ENCODE peak calls at places on chromosomes 7 and 10, in five cellular contexts. One of them, this sample, is unnamed.

GRCh38 chr10:32041290-32042028 is 14.8 kb downstream of the KIF5B start:
- DNase-seq in SK-N-SH: no peak
- DNase-seq in adrenal gland: no peak
- DNase-seq in endothelial cell: no peak
- DNase-seq in MM.1S: no peak
- DNase-seq in this sample: no peak

GRCh38 chr7:18320971-18321567 is 174.5 kb upstream of the HDAC9 start:
- DNase-seq in SK-N-SH: peak
- DNase-seq in adrenal gland: no peak
- DNase-seq in endothelial cell: peak
- DNase-seq in MM.1S: peak
- DNase-seq in this sample: peak

GRCh38 chr7:135341049-135341448 is 107.4 kb downstream of the STRA8 start:
- DNase-seq in SK-N-SH: no peak
- DNase-seq in adrenal gland: no peak
- DNase-seq in endothelial cell: no peak
- DNase-seq in MM.1S: no peak
- DNase-seq in this sample: no peak

GRCh38 chr7:818031-818699 is 14.1 kb upstream of the SUN1 start:
- DNase-seq in SK-N-SH: no peak
- DNase-seq in adrenal gland: no peak
- DNase-seq in endothelial cell: no peak
- DNase-seq in MM.1S: peak
- DNase-seq in this sample: peak

GRCh38 chr10:33252794-33253203 is 81.7 kb downstream of the NRP1 start:
- DNase-seq in SK-N-SH: no peak
- DNase-seq in adrenal gland: no peak
- DNase-seq in endothelial cell: no peak
- DNase-seq in MM.1S: no peak
- DNase-seq in this sample: no peak

GRCh38 chr7:108211382-108212201 is 81.4 kb upstream of the LAMB4 start:
- DNase-seq in SK-N-SH: no peak
- DNase-seq in adrenal gland: peak
- DNase-seq in endothelial cell: no peak
- DNase-seq in MM.1S: peak
- DNase-seq in this sample: no peak

GRCh38 chr7:45267262-45267661 is 109.7 kb downstream of the RAMP3 start:
- DNase-seq in SK-N-SH: no peak
- DNase-seq in adrenal gland: no peak
- DNase-seq in endothelial cell: no peak
- DNase-seq in MM.1S: no peak
- DNase-seq in this sample: no peak

GRCh38 chr7:139725077-139725476 is 52.7 kb downstream of the HIPK2 start:
- DNase-seq in SK-N-SH: no peak
- DNase-seq in adrenal gland: no peak
- DNase-seq in endothelial cell: no peak
- DNase-seq in MM.1S: no peak
- DNase-seq in this sample: no peak

GRCh38 chr10:100482834-100483185 is 20.0 kb downstream of the WNT8B start:
- DNase-seq in SK-N-SH: no peak
- DNase-seq in adrenal gland: no peak
- DNase-seq in endothelial cell: no peak
- DNase-seq in MM.1S: no peak
- DNase-seq in this sample: no peak

GRCh38 chr7:128940494-128941322 is 3.0 kb downstream of the IRF5 start:
- DNase-seq in SK-N-SH: peak
- DNase-seq in adrenal gland: peak
- DNase-seq in endothelial cell: no peak
- DNase-seq in MM.1S: peak
- DNase-seq in this sample: peak

GRCh38 chr10:48456361-48456804 is 148.5 kb downstream of the ARHGAP22 start:
- DNase-seq in SK-N-SH: peak
- DNase-seq in adrenal gland: peak
- DNase-seq in endothelial cell: no peak
- DNase-seq in MM.1S: no peak
- DNase-seq in this sample: no peak

GRCh38 chr10:30625110-30625509 is 4.4 kb downstream of the LYZL2 start:
- DNase-seq in SK-N-SH: no peak
- DNase-seq in adrenal gland: no peak
- DNase-seq in endothelial cell: no peak
- DNase-seq in MM.1S: no peak
- DNase-seq in this sample: no peak

GRCh38 chr10:75018233-75018632 is 93.2 kb upstream of the SAMD8 start:
- DNase-seq in SK-N-SH: no peak
- DNase-seq in adrenal gland: no peak
- DNase-seq in endothelial cell: no peak
- DNase-seq in MM.1S: no peak
- DNase-seq in this sample: no peak

GRCh38 chr10:14884082-14884481 is 5.4 kb downstream of the SUV39H2 start:
- DNase-seq in SK-N-SH: no peak
- DNase-seq in adrenal gland: no peak
- DNase-seq in endothelial cell: no peak
- DNase-seq in MM.1S: no peak
- DNase-seq in this sample: no peak

GRCh38 chr7:118870187-118870586 is 645.7 kb downstream of the ANKRD7 start:
- DNase-seq in SK-N-SH: no peak
- DNase-seq in adrenal gland: no peak
- DNase-seq in endothelial cell: peak
- DNase-seq in MM.1S: peak
- DNase-seq in this sample: no peak
- TF ChIP-seq CTCF in SK-N-SH: peak
- TF ChIP-seq CTCF in adrenal gland: no peak
- TF ChIP-seq CTCF in endothelial cell: peak
- TF ChIP-seq CTCF in MM.1S: peak
- TF ChIP-seq CTCF in this sample: peak

DNA sequence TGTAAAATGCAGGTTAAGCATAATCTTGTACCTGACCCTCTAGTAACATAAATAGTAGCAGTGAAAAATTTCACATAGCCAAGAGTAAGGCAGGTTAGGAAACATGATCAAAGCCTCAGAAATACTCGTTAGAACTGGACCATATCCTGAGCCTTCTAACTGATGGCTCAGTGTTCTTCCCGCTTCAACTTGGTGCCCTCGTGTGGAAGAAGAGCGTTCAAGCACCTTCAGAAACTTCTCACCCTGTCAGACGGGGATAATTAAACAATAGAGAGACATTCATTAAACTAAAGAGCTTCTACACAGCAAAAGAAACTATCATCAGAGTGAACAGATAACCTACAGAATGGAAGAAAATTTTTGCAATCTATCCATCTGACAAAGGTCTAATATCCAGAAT is 124.5 kb downstream of the MYOF start:
- DNase-seq in SK-N-SH: peak
- DNase-seq in adrenal gland: peak
- DNase-seq in endothelial cell: peak
- DNase-seq in MM.1S: peak
- DNase-seq in this sample: no peak
- TF ChIP-seq CTCF in SK-N-SH: peak
- TF ChIP-seq CTCF in adrenal gland: no peak
- TF ChIP-seq CTCF in endothelial cell: peak
- TF ChIP-seq CTCF in MM.1S: peak
- TF ChIP-seq CTCF in this sample: peak

GRCh38 chr10:103089493-103089892 is 103.6 kb downstream of the NT5C2 start:
- DNase-seq in SK-N-SH: no peak
- DNase-seq in adrenal gland: no peak
- DNase-seq in endothelial cell: no peak
- DNase-seq in MM.1S: no peak
- DNase-seq in this sample: no peak

GRCh38 chr10:103086261-103086660 is 106.8 kb downstream of the NT5C2 start:
- DNase-seq in SK-N-SH: no peak
- DNase-seq in adrenal gland: no peak
- DNase-seq in endothelial cell: no peak
- DNase-seq in MM.1S: no peak
- DNase-seq in this sample: no peak

GRCh38 chr10:103083977-103084320 is 109.1 kb downstream of the NT5C2 start:
- DNase-seq in SK-N-SH: no peak
- DNase-seq in adrenal gland: no peak
- DNase-seq in endothelial cell: no peak
- DNase-seq in MM.1S: no peak
- DNase-seq in this sample: no peak

GRCh38 chr10:103083266-103083976 is 109.7 kb downstream of the NT5C2 start:
- DNase-seq in SK-N-SH: no peak
- DNase-seq in adrenal gland: no peak
- DNase-seq in endothelial cell: no peak
- DNase-seq in MM.1S: no peak
- DNase-seq in this sample: no peak

DNA sequence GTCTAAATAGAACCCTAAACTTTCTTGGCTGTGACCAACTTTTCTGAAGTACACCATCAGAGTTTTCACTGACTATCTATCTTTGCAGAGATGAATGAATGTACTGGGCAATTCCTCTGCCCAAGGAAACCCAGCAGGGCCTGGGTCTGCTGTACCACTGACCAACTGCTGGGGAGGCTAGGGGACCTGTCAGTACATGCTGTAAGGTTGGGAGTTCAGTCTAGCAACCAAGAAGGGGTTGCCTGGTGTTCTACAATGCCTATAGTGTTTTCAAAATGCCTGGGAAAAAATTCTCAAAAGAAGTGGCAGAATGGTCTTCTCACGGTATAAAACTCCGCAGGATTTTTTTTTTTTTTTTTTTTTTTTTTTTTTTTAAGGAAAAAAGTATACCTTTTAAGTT is 106.3 kb downstream of the NT5C2 start:
- DNase-seq in SK-N-SH: no peak
- DNase-seq in adrenal gland: no peak
- DNase-seq in endothelial cell: no peak
- DNase-seq in MM.1S: no peak
- DNase-seq in this sample: no peak
- TF ChIP-seq CTCF in SK-N-SH: no peak
- TF ChIP-seq CTCF in adrenal gland: no peak
- TF ChIP-seq CTCF in endothelial cell: no peak
- TF ChIP-seq CTCF in MM.1S: no peak
- TF ChIP-seq CTCF in this sample: peak

GRCh38 chr10:78306358-78306757 is 272.7 kb downstream of the RPS24 start:
- DNase-seq in SK-N-SH: no peak
- DNase-seq in adrenal gland: no peak
- DNase-seq in endothelial cell: no peak
- DNase-seq in MM.1S: no peak
- DNase-seq in this sample: no peak

GRCh38 chr10:78307576-78307975 is 273.9 kb downstream of the RPS24 start:
- DNase-seq in SK-N-SH: no peak
- DNase-seq in adrenal gland: no peak
- DNase-seq in endothelial cell: no peak
- DNase-seq in MM.1S: no peak
- DNase-seq in this sample: no peak

GRCh38 chr10:78304091-78305045 is 270.7 kb downstream of the RPS24 start:
- DNase-seq in SK-N-SH: no peak
- DNase-seq in adrenal gland: no peak
- DNase-seq in endothelial cell: no peak
- DNase-seq in MM.1S: no peak
- DNase-seq in this sample: no peak

GRCh38 chr10:78302989-78303854 is 269.6 kb downstream of the RPS24 start:
- DNase-seq in SK-N-SH: peak
- DNase-seq in adrenal gland: peak
- DNase-seq in endothelial cell: peak
- DNase-seq in MM.1S: peak
- DNase-seq in this sample: peak

DNA sequence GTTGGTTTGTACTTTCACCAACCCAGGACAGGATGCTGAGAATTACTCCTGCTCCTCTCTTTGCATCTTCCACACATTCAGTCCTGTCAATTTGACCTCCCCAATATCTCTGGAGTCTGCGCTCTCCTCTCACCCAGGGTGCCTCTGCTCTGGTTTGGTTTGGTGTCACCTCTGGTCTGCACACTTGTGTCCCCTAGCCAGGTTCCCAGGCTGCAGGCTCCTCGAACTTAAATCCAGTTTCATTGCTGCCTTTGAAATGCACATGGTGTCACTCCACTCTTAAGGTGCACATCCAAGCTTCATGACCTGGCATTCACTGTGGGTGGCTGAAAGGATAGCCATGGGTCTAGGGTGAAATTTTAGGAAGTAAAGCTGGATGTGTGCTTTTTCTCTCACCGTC is 271.6 kb downstream of the RPS24 start:
- DNase-seq in SK-N-SH: no peak
- DNase-seq in adrenal gland: no peak
- DNase-seq in endothelial cell: no peak
- DNase-seq in MM.1S: no peak
- DNase-seq in this sample: no peak
- TF ChIP-seq CTCF in SK-N-SH: no peak
- TF ChIP-seq CTCF in adrenal gland: no peak
- TF ChIP-seq CTCF in endothelial cell: no peak
- TF ChIP-seq CTCF in MM.1S: no peak
- TF ChIP-seq CTCF in this sample: no peak

DNA sequence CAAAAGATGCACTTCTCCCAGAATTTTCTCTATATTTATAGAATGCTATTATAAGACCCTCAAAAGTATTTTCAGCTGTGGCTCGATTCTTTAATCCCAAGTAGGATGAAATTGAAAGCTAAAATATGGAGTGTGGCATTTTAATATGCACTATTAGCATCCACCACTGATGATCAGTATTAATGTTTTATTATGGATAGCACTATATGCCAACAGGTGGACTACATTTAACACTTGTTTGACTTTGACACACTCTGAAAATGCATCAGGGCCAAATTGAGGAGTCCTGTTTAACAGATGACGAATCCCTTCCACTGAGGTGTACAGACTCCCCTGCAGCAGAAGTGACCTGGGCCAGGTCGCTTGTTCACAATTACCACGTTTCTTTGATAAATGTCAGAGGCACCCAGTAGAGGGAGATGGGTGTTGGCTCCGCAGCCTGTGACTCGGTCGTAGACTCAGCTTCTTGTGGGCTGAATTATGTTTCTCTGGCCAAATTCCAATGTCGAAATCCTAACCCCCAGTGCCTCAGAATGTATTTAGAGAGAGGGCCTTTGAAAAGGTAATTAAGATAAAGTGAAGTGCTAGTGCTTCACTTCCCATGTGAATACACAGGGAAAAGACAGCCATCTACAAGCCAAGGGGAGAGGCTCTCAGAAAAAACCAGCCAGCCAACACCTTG is 48.1 kb downstream of the WIPF3 start:
- DNase-seq in SK-N-SH: no peak
- DNase-seq in adrenal gland: no peak
- DNase-seq in endothelial cell: no peak
- DNase-seq in MM.1S: no peak
- DNase-seq in this sample: no peak
- TF ChIP-seq CTCF in SK-N-SH: no peak
- TF ChIP-seq CTCF in adrenal gland: no peak
- TF ChIP-seq CTCF in endothelial cell: no peak
- TF ChIP-seq CTCF in MM.1S: no peak
- TF ChIP-seq CTCF in this sample: no peak

DNA sequence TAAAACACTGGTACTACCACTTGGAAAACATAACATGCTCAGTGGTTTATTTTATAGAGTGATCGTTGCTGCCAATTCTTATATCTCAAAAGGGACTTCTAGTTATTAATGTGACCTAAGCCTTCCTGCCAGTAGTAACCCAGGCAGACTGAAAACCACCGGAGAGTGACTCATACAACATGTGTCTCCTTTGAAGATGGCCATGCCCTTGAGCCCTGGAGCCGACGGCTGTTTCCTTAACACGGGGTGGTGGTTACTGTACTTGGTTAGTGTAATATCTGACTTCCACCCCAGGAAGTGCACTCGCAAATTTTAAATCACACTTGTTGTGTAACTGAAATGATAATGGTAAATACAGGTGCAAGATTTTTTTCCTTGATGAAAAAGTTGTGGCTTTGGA is 30.5 kb downstream of the JAKMIP3 start:
- DNase-seq in SK-N-SH: no peak
- DNase-seq in adrenal gland: peak
- DNase-seq in endothelial cell: no peak
- DNase-seq in MM.1S: no peak
- DNase-seq in this sample: no peak
- TF ChIP-seq CTCF in SK-N-SH: no peak
- TF ChIP-seq CTCF in adrenal gland: no peak
- TF ChIP-seq CTCF in endothelial cell: no peak
- TF ChIP-seq CTCF in MM.1S: no peak
- TF ChIP-seq CTCF in this sample: no peak

This sample was measured in GM13977.